ENCODE peak calls at places on chromosomes 13 and 19, in six cellular contexts. One of them, this sample, is unnamed.
A peak's percentile ranks its signal among the peaks of the same experiment; 100 is the strongest.

GRCh38 chr13:92137519-92137918 is 739.1 kb downstream of the GPC5 start:
- DNase-seq in IMR-90: no peak
- DNase-seq in mesenchymal stem cell: peak; percentile 36
- DNase-seq in H1: no peak
- DNase-seq in H9: no peak
- DNase-seq in neuronal stem cell: no peak
- DNase-seq in this sample: no peak

GRCh38 chr19:32404213-32404938 is 1.2 kb upstream of the DPY19L3 start:
- DNase-seq in IMR-90: no peak
- DNase-seq in mesenchymal stem cell: peak; percentile 31
- DNase-seq in H1: no peak
- DNase-seq in H9: peak; percentile 33
- DNase-seq in neuronal stem cell: peak; percentile 26
- DNase-seq in this sample: peak; percentile 77

GRCh38 chr19:2176336-2176994 is 12.7 kb downstream of the DOT1L start:
- DNase-seq in IMR-90: no peak
- DNase-seq in mesenchymal stem cell: no peak
- DNase-seq in H1: no peak
- DNase-seq in H9: peak; percentile 26
- DNase-seq in neuronal stem cell: no peak
- DNase-seq in this sample: no peak

GRCh38 chr13:65724261-65724660 is 1505.9 kb downstream of the PCDH9 start:
- DNase-seq in IMR-90: peak; percentile 49
- DNase-seq in mesenchymal stem cell: no peak
- DNase-seq in H1: no peak
- DNase-seq in H9: no peak
- DNase-seq in neuronal stem cell: no peak
- DNase-seq in this sample: no peak

GRCh38 chr13:74298912-74299311 is 164.7 kb upstream of the KLF12 start:
- DNase-seq in IMR-90: no peak
- DNase-seq in mesenchymal stem cell: no peak
- DNase-seq in H1: no peak
- DNase-seq in H9: no peak
- DNase-seq in neuronal stem cell: no peak
- DNase-seq in this sample: no peak

GRCh38 chr19:40150170-40150569 is 41.1 kb upstream of the MAP3K10 start:
- DNase-seq in IMR-90: peak; percentile 15
- DNase-seq in mesenchymal stem cell: no peak
- DNase-seq in H1: no peak
- DNase-seq in H9: no peak
- DNase-seq in neuronal stem cell: no peak
- DNase-seq in this sample: no peak

GRCh38 chr13:69204620-69205019 is 903.0 kb upstream of the ATXN8OS start:
- DNase-seq in IMR-90: no peak
- DNase-seq in mesenchymal stem cell: no peak
- DNase-seq in H1: no peak
- DNase-seq in H9: no peak
- DNase-seq in neuronal stem cell: no peak
- DNase-seq in this sample: no peak

GRCh38 chr13:109156181-109156935 is 526.9 kb downstream of the MYO16 start:
- DNase-seq in IMR-90: peak; percentile 86
- DNase-seq in mesenchymal stem cell: peak; percentile 85
- DNase-seq in H1: no peak
- DNase-seq in H9: no peak
- DNase-seq in neuronal stem cell: no peak
- DNase-seq in this sample: peak; percentile 55

GRCh38 chr13:92403606-92404005 is 823.0 kb upstream of the GPC6 start:
- DNase-seq in IMR-90: no peak
- DNase-seq in mesenchymal stem cell: no peak
- DNase-seq in H1: no peak
- DNase-seq in H9: no peak
- DNase-seq in neuronal stem cell: no peak
- DNase-seq in this sample: no peak

GRCh38 chr13:46605824-46606554 is 53.0 kb downstream of the LRCH1 start:
- DNase-seq in IMR-90: no peak
- DNase-seq in mesenchymal stem cell: no peak
- DNase-seq in H1: no peak
- DNase-seq in H9: no peak
- DNase-seq in neuronal stem cell: no peak
- DNase-seq in this sample: no peak

GRCh38 chr13:46607768-46608553 is 55.0 kb downstream of the LRCH1 start:
- DNase-seq in IMR-90: no peak
- DNase-seq in mesenchymal stem cell: no peak
- DNase-seq in H1: no peak
- DNase-seq in H9: no peak
- DNase-seq in neuronal stem cell: no peak
- DNase-seq in this sample: no peak

GRCh38 chr13:46606915-46607413 is 54.0 kb downstream of the LRCH1 start:
- DNase-seq in IMR-90: no peak
- DNase-seq in mesenchymal stem cell: no peak
- DNase-seq in H1: no peak
- DNase-seq in H9: no peak
- DNase-seq in neuronal stem cell: no peak
- DNase-seq in this sample: peak; percentile 57

GRCh38 chr13:46609726-46610125 is 56.8 kb downstream of the LRCH1 start:
- DNase-seq in IMR-90: no peak
- DNase-seq in mesenchymal stem cell: no peak
- DNase-seq in H1: no peak
- DNase-seq in H9: no peak
- DNase-seq in neuronal stem cell: no peak
- DNase-seq in this sample: no peak

GRCh38 chr13:46609052-46609451 is 56.1 kb downstream of the LRCH1 start:
- DNase-seq in IMR-90: no peak
- DNase-seq in mesenchymal stem cell: no peak
- DNase-seq in H1: no peak
- DNase-seq in H9: no peak
- DNase-seq in neuronal stem cell: no peak
- DNase-seq in this sample: no peak
- H2BK15ac ChIP-seq in IMR-90: no peak overlapping the region
- H2BK15ac ChIP-seq in mesenchymal stem cell: no peak overlapping the region
- H2BK15ac ChIP-seq in H1: no peak overlapping the region
- H2BK15ac ChIP-seq in H9: no peak overlapping the region
- H2BK15ac ChIP-seq in neuronal stem cell: no peak overlapping the region
- H2BK15ac ChIP-seq in this sample: no peak overlapping the region

DNA sequence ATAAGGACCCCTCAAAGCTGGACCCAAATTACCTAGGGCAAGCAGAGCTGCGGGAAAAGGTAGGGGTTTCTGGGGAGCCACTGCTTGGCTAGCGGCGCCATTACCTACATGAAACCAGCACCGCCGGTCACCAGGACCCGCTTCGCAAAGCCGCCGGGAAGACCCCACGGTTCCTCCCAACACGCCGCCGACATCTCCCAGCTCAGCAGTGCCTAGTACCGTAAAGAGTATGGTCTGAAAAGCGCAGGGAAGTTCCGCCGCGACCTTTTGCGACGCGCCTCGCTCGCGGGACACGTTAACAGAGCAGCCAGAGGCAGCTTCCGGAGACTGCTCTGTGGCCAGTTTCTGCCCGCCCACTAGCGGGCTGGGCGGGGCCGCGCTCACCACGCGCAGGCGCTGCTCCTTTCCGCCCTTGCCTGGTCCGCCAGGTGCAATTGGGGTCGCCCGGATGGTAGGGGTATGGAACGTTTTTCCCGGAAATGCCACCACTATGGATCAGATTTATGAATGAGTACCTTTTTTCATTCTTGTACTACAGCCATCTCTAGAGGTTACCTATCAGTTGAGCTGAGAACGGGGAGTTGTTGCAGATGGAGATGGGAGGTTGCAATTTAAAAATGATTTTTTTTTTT is at the start of gene TGDS:
- DNase-seq in IMR-90: peak; percentile 91
- DNase-seq in mesenchymal stem cell: peak; percentile 95
- DNase-seq in H1: peak; percentile 87
- DNase-seq in H9: peak; percentile 95
- DNase-seq in neuronal stem cell: peak; percentile 84
- DNase-seq in this sample: peak; percentile 99
- H2BK120ac ChIP-seq in IMR-90: peak within 1 kb of the TSS; percentile 41
- H2BK120ac ChIP-seq in mesenchymal stem cell: no peak within 1 kb of the TSS
- H2BK120ac ChIP-seq in H1: no peak within 1 kb of the TSS
- H2BK120ac ChIP-seq in H9: no peak within 1 kb of the TSS
- H2BK120ac ChIP-seq in neuronal stem cell: no peak within 1 kb of the TSS
- H2BK120ac ChIP-seq in this sample: no peak within 1 kb of the TSS

GRCh38 chr13:103203750-103204330 is 137.6 kb upstream of the SLC10A2 start:
- DNase-seq in IMR-90: no peak
- DNase-seq in mesenchymal stem cell: no peak
- DNase-seq in H1: no peak
- DNase-seq in H9: no peak
- DNase-seq in neuronal stem cell: no peak
- DNase-seq in this sample: no peak
- H2BK15ac ChIP-seq in IMR-90: no peak overlapping the region
- H2BK15ac ChIP-seq in mesenchymal stem cell: no peak overlapping the region
- H2BK15ac ChIP-seq in H1: no peak overlapping the region
- H2BK15ac ChIP-seq in H9: no peak overlapping the region
- H2BK15ac ChIP-seq in neuronal stem cell: no peak overlapping the region
- H2BK15ac ChIP-seq in this sample: no peak overlapping the region

DNA sequence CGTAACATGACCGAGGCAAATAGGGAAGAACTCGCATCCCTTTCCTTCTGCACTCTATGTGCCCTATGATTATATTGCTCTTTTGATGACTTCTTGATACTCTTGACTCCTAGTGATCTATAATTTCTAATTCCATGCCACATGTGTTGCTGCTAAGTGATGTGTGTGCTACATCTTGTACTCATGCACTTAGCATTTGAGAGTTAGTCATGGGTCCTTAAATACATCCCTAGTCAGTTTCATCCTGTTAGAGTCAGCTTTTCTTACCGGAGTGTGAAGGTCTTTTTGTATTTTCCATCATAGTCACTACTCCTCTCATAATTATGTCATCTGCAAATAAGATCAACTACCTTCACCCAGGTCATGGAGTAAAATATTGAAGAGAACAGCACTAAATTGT is 30.3 kb downstream of the RXFP2 start:
- DNase-seq in IMR-90: peak; percentile 58
- DNase-seq in mesenchymal stem cell: no peak
- DNase-seq in H1: no peak
- DNase-seq in H9: no peak
- DNase-seq in neuronal stem cell: no peak
- DNase-seq in this sample: no peak
- H2BK120ac ChIP-seq in IMR-90: no peak overlapping the region
- H2BK120ac ChIP-seq in mesenchymal stem cell: no peak overlapping the region
- H2BK120ac ChIP-seq in H1: no peak overlapping the region
- H2BK120ac ChIP-seq in H9: no peak overlapping the region
- H2BK120ac ChIP-seq in neuronal stem cell: no peak overlapping the region
- H2BK120ac ChIP-seq in this sample: no peak overlapping the region

DNA sequence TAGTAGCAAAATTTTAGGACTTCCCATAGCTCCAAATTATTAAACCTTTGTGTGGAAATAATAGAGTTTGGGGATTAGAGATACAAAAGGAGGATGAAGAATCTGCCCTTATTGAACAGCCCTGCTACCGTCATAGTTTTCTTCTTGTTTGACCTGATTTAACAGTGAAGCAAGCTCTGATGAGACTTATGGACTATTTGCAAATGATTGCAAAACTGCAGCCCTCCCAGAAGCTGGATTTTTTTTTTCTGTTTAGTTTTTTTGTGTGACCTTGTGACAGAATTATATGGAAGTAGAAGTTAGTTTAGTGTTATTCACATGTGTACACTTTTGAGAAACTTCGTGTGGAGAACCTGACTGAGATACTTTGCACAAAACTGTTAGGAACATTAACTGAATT is 267.8 kb downstream of the KCNRG start:
- DNase-seq in IMR-90: no peak
- DNase-seq in mesenchymal stem cell: peak; percentile 25
- DNase-seq in H1: no peak
- DNase-seq in H9: no peak
- DNase-seq in neuronal stem cell: no peak
- DNase-seq in this sample: no peak
- H2BK15ac ChIP-seq in IMR-90: no peak overlapping the region
- H2BK15ac ChIP-seq in mesenchymal stem cell: no peak overlapping the region
- H2BK15ac ChIP-seq in H1: no peak overlapping the region
- H2BK15ac ChIP-seq in H9: no peak overlapping the region
- H2BK15ac ChIP-seq in neuronal stem cell: no peak overlapping the region
- H2BK15ac ChIP-seq in this sample: no peak overlapping the region

DNA sequence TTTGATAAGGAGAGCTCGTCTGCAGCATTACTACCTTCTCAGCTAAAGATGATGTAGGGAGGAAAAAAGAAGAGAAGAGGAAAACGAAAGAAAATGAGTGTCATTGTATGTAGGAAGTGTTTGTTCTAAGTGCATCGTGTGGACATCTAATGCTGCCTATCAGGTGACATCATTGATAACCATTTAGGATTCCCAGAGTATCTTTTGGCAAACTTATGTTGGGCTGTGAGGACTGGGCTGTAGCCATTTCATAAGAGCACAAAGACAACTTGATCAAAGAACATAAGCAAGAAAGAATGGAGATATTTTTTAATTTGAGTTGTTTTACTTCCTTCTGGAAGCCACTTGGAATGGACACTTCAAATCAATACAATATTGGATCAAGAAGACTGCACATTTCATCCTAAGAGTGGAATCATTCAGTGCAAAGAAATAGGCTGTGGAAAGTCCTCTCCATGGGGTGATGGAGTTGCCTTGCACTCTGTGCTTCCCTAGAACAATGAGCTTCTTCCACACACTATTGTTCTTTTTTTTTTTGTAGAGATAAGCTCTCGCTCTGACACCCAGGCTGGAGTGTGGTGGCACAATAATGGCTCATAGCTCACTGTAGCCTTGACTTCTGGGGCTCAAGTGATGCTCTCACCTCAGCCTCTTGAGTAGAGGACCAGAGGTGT is 52.4 kb upstream of the UBL3 start:
- DNase-seq in IMR-90: no peak
- DNase-seq in mesenchymal stem cell: no peak
- DNase-seq in H1: no peak
- DNase-seq in H9: no peak
- DNase-seq in neuronal stem cell: no peak
- DNase-seq in this sample: no peak
- H2BK120ac ChIP-seq in IMR-90: peak overlapping the region; percentile 45
- H2BK120ac ChIP-seq in mesenchymal stem cell: no peak overlapping the region
- H2BK120ac ChIP-seq in H1: no peak overlapping the region
- H2BK120ac ChIP-seq in H9: no peak overlapping the region
- H2BK120ac ChIP-seq in neuronal stem cell: no peak overlapping the region
- H2BK120ac ChIP-seq in this sample: no peak overlapping the region

DNA sequence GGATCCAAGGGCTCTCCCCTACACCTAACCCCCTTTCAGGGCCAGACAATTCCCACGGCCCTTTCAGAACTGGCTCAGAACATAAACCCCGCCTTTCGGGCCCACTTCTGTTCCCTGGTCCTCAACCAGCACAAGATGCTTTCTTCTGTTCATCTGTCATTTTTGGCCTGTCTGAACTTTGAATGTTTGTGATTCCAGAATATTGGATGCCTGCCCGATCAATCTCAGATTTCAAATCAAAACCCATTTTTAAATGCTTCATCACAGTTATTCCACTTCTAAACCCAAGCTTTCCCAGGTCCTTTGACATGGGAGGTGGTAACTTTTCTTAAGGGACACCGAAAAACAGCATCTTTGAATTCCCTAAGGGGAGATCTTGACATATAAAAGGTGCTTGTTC is 167.2 kb downstream of the USP12 start:
- DNase-seq in IMR-90: peak; percentile 19
- DNase-seq in mesenchymal stem cell: no peak
- DNase-seq in H1: no peak
- DNase-seq in H9: no peak
- DNase-seq in neuronal stem cell: no peak
- DNase-seq in this sample: no peak
- H2BK15ac ChIP-seq in IMR-90: no peak overlapping the region
- H2BK15ac ChIP-seq in mesenchymal stem cell: no peak overlapping the region
- H2BK15ac ChIP-seq in H1: no peak overlapping the region
- H2BK15ac ChIP-seq in H9: no peak overlapping the region
- H2BK15ac ChIP-seq in neuronal stem cell: no peak overlapping the region
- H2BK15ac ChIP-seq in this sample: no peak overlapping the region

This sample was measured in mesendoderm.